ENCODE peak calls at places on chromosomes 6 and 20, in eight cellular contexts. One of them, this sample, is unnamed.

GRCh38 chr20:25271486-25272222 is 23.8 kb downstream of the PYGB start:
- DNase-seq in body of pancreas: peak; percentile 7
- DNase-seq in esophagus muscularis mucosa: no peak
- DNase-seq in uterus: peak; percentile 11
- DNase-seq in adrenal gland: peak; percentile 6
- DNase-seq in Peyer's patch: peak; percentile 35
- DNase-seq in lower leg skin: peak; percentile 70
- DNase-seq in HCT116: no peak
- DNase-seq in this sample: no peak

GRCh38 chr6:134134654-134135053 is 82.2 kb upstream of the SLC2A12 start:
- DNase-seq in uterus: no peak
- DNase-seq in HCT116: no peak
- DNase-seq in esophagus muscularis mucosa: no peak
- DNase-seq in Peyer's patch: no peak
- DNase-seq in adrenal gland: no peak
- DNase-seq in body of pancreas: no peak
- DNase-seq in lower leg skin: no peak
- DNase-seq in this sample: no peak

GRCh38 chr6:5365430-5366195 is 104.3 kb downstream of the FARS2 start:
- DNase-seq in HCT116: no peak
- DNase-seq in Peyer's patch: no peak
- DNase-seq in body of pancreas: no peak
- DNase-seq in lower leg skin: no peak
- DNase-seq in esophagus muscularis mucosa: no peak
- DNase-seq in adrenal gland: no peak
- DNase-seq in uterus: no peak
- DNase-seq in this sample: peak; percentile 47

GRCh38 chr20:57264151-57264792 is 2.2 kb downstream of the BMP7 start:
- DNase-seq in HCT116: no peak
- DNase-seq in Peyer's patch: no peak
- DNase-seq in esophagus muscularis mucosa: no peak
- DNase-seq in body of pancreas: peak; percentile 15
- DNase-seq in lower leg skin: no peak
- DNase-seq in uterus: no peak
- DNase-seq in adrenal gland: no peak
- DNase-seq in this sample: no peak

GRCh38 chr6:139973602-139974373 is 599.3 kb upstream of the CITED2 start:
- DNase-seq in lower leg skin: no peak
- DNase-seq in Peyer's patch: no peak
- DNase-seq in body of pancreas: no peak
- DNase-seq in HCT116: no peak
- DNase-seq in uterus: no peak
- DNase-seq in adrenal gland: peak; percentile 25
- DNase-seq in esophagus muscularis mucosa: no peak
- DNase-seq in this sample: peak; percentile 31

GRCh38 chr6:64736421-64736950 is 970.5 kb downstream of the EYS start:
- DNase-seq in uterus: no peak
- DNase-seq in HCT116: no peak
- DNase-seq in esophagus muscularis mucosa: no peak
- DNase-seq in Peyer's patch: no peak
- DNase-seq in body of pancreas: no peak
- DNase-seq in adrenal gland: no peak
- DNase-seq in lower leg skin: no peak
- DNase-seq in this sample: no peak

GRCh38 chr6:158769696-158770446 is 49.3 kb downstream of the EZR start:
- DNase-seq in Peyer's patch: no peak
- DNase-seq in lower leg skin: no peak
- DNase-seq in esophagus muscularis mucosa: no peak
- DNase-seq in adrenal gland: no peak
- DNase-seq in body of pancreas: no peak
- DNase-seq in HCT116: no peak
- DNase-seq in uterus: no peak
- DNase-seq in this sample: no peak

GRCh38 chr6:54294965-54295532 is 13.2 kb upstream of the TINAG start:
- DNase-seq in adrenal gland: no peak
- DNase-seq in body of pancreas: no peak
- DNase-seq in lower leg skin: no peak
- DNase-seq in uterus: no peak
- DNase-seq in HCT116: no peak
- DNase-seq in Peyer's patch: no peak
- DNase-seq in esophagus muscularis mucosa: no peak
- DNase-seq in this sample: no peak

GRCh38 chr20:51584737-51585136 is 42.2 kb upstream of the NFATC2 start:
- DNase-seq in body of pancreas: no peak
- DNase-seq in esophagus muscularis mucosa: no peak
- DNase-seq in Peyer's patch: no peak
- DNase-seq in uterus: no peak
- DNase-seq in HCT116: no peak
- DNase-seq in lower leg skin: no peak
- DNase-seq in adrenal gland: no peak
- DNase-seq in this sample: no peak

GRCh38 chr6:166866839-166867637 is 89.3 kb downstream of the RNASET2 start:
- DNase-seq in lower leg skin: no peak
- DNase-seq in esophagus muscularis mucosa: peak; percentile 75
- DNase-seq in body of pancreas: no peak
- DNase-seq in HCT116: no peak
- DNase-seq in adrenal gland: no peak
- DNase-seq in uterus: no peak
- DNase-seq in Peyer's patch: no peak
- DNase-seq in this sample: no peak

GRCh38 chr6:109183109-109183508 is 87.8 kb downstream of the CEP57L1 start:
- DNase-seq in esophagus muscularis mucosa: no peak
- DNase-seq in Peyer's patch: no peak
- DNase-seq in HCT116: no peak
- DNase-seq in adrenal gland: no peak
- DNase-seq in body of pancreas: no peak
- DNase-seq in uterus: no peak
- DNase-seq in lower leg skin: no peak
- DNase-seq in this sample: peak; percentile 9

GRCh38 chr6:73585566-73586415 is 65.0 kb upstream of the EEF1A1 start:
- DNase-seq in HCT116: peak; percentile 72
- DNase-seq in adrenal gland: peak; percentile 59
- DNase-seq in lower leg skin: no peak
- DNase-seq in esophagus muscularis mucosa: no peak
- DNase-seq in Peyer's patch: peak; percentile 74
- DNase-seq in body of pancreas: peak; percentile 31
- DNase-seq in uterus: peak; percentile 71
- DNase-seq in this sample: peak; percentile 87
- TF ChIP-seq POLR2A in HCT116: no peak
- TF ChIP-seq POLR2A in adrenal gland: no peak
- TF ChIP-seq POLR2A in lower leg skin: no peak
- TF ChIP-seq POLR2A in esophagus muscularis mucosa: no peak
- TF ChIP-seq POLR2A in Peyer's patch: peak; percentile 10
- TF ChIP-seq POLR2A in body of pancreas: no peak
- TF ChIP-seq POLR2A in uterus: peak; percentile 90
- TF ChIP-seq POLR2A in this sample: peak; percentile 67

DNA sequence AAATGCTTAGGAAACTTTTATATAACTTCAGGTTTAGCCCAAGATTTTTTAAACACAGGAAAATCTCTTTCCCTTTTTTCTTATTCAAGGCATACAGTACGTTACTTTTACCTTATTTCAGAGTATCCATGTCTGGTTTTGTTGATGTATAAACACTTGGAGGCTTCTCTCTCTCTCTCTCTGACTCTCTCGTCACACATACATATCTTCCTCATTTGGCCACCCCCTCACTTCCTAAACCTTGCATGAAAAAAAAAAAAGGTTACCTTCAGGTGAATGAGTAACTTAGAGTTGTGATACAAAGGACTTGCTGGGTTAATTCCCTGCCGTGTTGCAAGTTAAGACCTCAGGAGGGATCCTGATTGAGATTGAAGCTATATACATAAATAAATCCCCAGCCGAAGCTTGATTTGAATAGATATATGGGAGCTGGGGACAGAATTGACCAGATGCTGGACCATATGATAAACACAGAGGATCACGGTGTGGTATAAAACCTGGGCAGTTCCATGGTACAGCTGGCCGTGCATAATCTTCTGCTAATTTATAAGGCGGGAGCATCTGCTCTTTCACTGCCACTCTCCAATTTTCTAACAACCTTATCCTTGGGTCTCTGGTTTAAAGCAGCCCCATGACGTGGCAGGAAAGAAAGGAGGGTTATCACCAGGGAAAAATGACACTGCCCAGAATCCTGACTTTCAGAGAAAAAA is 55.1 kb upstream of the IL20RA start:
- DNase-seq in lower leg skin: no peak
- DNase-seq in Peyer's patch: no peak
- DNase-seq in esophagus muscularis mucosa: no peak
- DNase-seq in uterus: no peak
- DNase-seq in adrenal gland: no peak
- DNase-seq in body of pancreas: no peak
- DNase-seq in HCT116: no peak
- DNase-seq in this sample: no peak
- TF ChIP-seq POLR2A in lower leg skin: no peak
- TF ChIP-seq POLR2A in Peyer's patch: no peak
- TF ChIP-seq POLR2A in esophagus muscularis mucosa: no peak
- TF ChIP-seq POLR2A in uterus: no peak
- TF ChIP-seq POLR2A in adrenal gland: no peak
- TF ChIP-seq POLR2A in body of pancreas: no peak
- TF ChIP-seq POLR2A in HCT116: no peak
- TF ChIP-seq POLR2A in this sample: no peak

GRCh38 chr6:26020983-26021349 is 58.4 kb downstream of the TRIM38 start:
- DNase-seq in adrenal gland: no peak
- DNase-seq in body of pancreas: peak; percentile 65
- DNase-seq in Peyer's patch: peak; percentile 82
- DNase-seq in esophagus muscularis mucosa: no peak
- DNase-seq in lower leg skin: peak; percentile 92
- DNase-seq in HCT116: peak; percentile 72
- DNase-seq in uterus: peak; percentile 68
- DNase-seq in this sample: peak; percentile 90

GRCh38 chr6:26019261-26019845 is 56.8 kb downstream of the TRIM38 start:
- DNase-seq in HCT116: no peak
- DNase-seq in uterus: no peak
- DNase-seq in body of pancreas: peak; percentile 31
- DNase-seq in Peyer's patch: no peak
- DNase-seq in adrenal gland: no peak
- DNase-seq in esophagus muscularis mucosa: no peak
- DNase-seq in lower leg skin: no peak
- DNase-seq in this sample: no peak

GRCh38 chr6:26021350-26022165 is 59.0 kb downstream of the TRIM38 start:
- DNase-seq in esophagus muscularis mucosa: peak; percentile 98
- DNase-seq in lower leg skin: peak; percentile 98
- DNase-seq in body of pancreas: peak; percentile 90
- DNase-seq in Peyer's patch: peak; percentile 97
- DNase-seq in adrenal gland: peak; percentile 97
- DNase-seq in uterus: peak; percentile 97
- DNase-seq in HCT116: peak; percentile 95
- DNase-seq in this sample: peak; percentile 97

GRCh38 chr6:26022166-26022510 is 59.5 kb downstream of the TRIM38 start:
- DNase-seq in lower leg skin: peak; percentile 91
- DNase-seq in adrenal gland: peak; percentile 79
- DNase-seq in body of pancreas: peak; percentile 52
- DNase-seq in Peyer's patch: peak; percentile 79
- DNase-seq in uterus: peak; percentile 84
- DNase-seq in HCT116: peak; percentile 71
- DNase-seq in esophagus muscularis mucosa: no peak
- DNase-seq in this sample: peak; percentile 91

GRCh38 chr6:26020291-26020982 is 57.8 kb downstream of the TRIM38 start:
- DNase-seq in esophagus muscularis mucosa: no peak
- DNase-seq in Peyer's patch: peak; percentile 94
- DNase-seq in uterus: peak; percentile 89
- DNase-seq in HCT116: peak; percentile 92
- DNase-seq in adrenal gland: peak; percentile 90
- DNase-seq in body of pancreas: peak; percentile 81
- DNase-seq in lower leg skin: peak; percentile 97
- DNase-seq in this sample: peak; percentile 94
- TF ChIP-seq POLR2A in esophagus muscularis mucosa: peak; percentile 98
- TF ChIP-seq POLR2A in Peyer's patch: peak; percentile 99
- TF ChIP-seq POLR2A in uterus: peak; percentile 100
- TF ChIP-seq POLR2A in HCT116: peak; percentile 100
- TF ChIP-seq POLR2A in adrenal gland: peak; percentile 99
- TF ChIP-seq POLR2A in body of pancreas: peak; percentile 99
- TF ChIP-seq POLR2A in lower leg skin: peak; percentile 93
- TF ChIP-seq POLR2A in this sample: peak; percentile 100

DNA sequence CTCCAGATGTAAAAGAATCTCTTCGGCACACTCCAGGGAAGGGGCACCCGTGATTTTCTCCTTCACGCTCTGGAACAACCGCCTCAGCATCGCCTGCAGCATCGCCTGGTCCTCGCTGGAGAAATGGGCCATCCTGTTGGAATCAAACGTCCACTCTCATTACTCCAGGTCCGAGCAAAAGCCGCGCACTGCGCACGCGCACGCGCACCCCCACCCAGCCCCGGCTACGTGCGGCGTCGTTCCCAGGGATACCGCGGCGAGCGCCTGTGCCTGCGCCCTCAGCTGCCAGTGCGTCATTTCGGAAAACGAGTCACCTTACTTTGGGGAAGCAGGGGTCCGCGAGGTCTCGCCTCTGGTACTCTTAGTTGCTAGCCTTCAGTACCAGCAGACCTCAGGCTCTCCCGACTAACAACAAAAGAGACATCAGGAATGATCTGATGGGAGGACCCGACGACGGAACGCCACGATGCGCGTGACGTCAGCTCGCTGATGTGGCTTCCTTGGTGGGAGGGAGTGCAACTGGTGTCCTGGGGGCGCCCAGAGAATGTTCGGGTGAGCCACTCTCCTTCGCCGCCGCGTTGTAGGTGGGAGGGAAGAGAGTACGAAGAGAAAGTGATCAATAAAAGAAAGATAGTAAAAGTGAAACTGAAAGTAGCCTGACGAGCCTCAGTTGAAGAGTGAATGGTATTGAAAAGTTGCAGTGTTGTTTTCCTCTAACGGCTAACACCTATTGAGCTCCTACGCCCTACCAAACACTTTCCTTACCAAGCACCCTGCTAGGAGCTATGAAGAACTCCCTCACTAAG is at the start of gene TBC1D32:
- DNase-seq in adrenal gland: peak; percentile 93
- DNase-seq in HCT116: peak; percentile 81
- DNase-seq in body of pancreas: peak; percentile 94
- DNase-seq in uterus: peak; percentile 90
- DNase-seq in lower leg skin: peak; percentile 98
- DNase-seq in Peyer's patch: peak; percentile 94
- DNase-seq in esophagus muscularis mucosa: peak; percentile 96
- DNase-seq in this sample: peak; percentile 91
- TF ChIP-seq POLR2A in adrenal gland: peak; percentile 53
- TF ChIP-seq POLR2A in HCT116: no peak
- TF ChIP-seq POLR2A in body of pancreas: peak; percentile 84
- TF ChIP-seq POLR2A in uterus: no peak
- TF ChIP-seq POLR2A in lower leg skin: no peak
- TF ChIP-seq POLR2A in Peyer's patch: peak; percentile 60
- TF ChIP-seq POLR2A in esophagus muscularis mucosa: no peak
- TF ChIP-seq POLR2A in this sample: peak; percentile 89

DNA sequence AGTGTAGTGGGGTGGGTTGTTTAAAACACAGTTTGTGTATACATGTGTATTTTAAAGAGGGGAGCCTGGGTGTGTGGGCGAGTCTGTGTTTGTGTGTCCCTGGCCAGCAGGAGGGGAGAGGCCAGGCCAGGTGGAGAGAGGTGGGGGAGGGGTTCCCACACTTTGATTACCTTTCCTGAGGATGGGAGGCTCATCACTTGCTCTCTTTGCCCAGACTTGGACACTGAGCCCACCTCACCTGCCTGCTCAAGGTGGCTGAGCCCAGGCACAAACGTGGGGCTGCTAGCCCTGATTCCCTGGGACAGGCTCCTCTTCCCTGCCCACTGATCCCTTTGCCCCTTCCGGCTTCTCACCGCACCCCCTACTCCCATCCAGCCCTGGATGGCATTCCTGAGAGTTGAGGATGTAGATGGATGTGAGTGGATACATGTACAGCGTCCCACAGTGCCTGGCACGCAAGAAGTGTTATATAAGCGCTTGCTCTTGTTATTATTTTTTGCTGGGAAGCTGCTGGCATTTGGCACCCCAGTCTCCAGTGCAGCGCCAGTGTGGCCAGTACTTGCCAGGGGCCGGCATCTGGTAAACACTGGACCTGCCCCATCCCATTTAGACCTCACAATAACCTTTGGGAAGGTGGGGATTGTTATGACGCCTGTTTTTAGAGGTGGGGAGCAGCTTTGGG is 2.7 kb downstream of the CEBPB start:
- DNase-seq in adrenal gland: peak; percentile 48
- DNase-seq in HCT116: no peak
- DNase-seq in esophagus muscularis mucosa: no peak
- DNase-seq in Peyer's patch: no peak
- DNase-seq in body of pancreas: peak; percentile 40
- DNase-seq in lower leg skin: no peak
- DNase-seq in uterus: no peak
- DNase-seq in this sample: peak; percentile 84
- TF ChIP-seq POLR2A in adrenal gland: peak; percentile 2
- TF ChIP-seq POLR2A in HCT116: peak; percentile 54
- TF ChIP-seq POLR2A in esophagus muscularis mucosa: no peak
- TF ChIP-seq POLR2A in Peyer's patch: no peak
- TF ChIP-seq POLR2A in body of pancreas: no peak
- TF ChIP-seq POLR2A in lower leg skin: no peak
- TF ChIP-seq POLR2A in uterus: no peak
- TF ChIP-seq POLR2A in this sample: peak; percentile 4

This sample was measured in erythroblast.